ENCODE peak calls at places on chromosomes 11 and 22, in five cellular contexts. A is effector memory CD4-positive, alpha-beta T cell; U is fibroblast of lung; S is AG10803; I is choroid plexus epithelial cell. Z is an unnamed sample.

GRCh38 chr11:12042215-12042676 is 33.8 kb upstream of the DKK3 start:
- DNase-seq in U (peak), S (peak), I (peak), A (no peak), Z (peak)

GRCh38 chr11:14768789-14769188 is 123.2 kb downstream of the CYP2R1 start:
- DNase-seq in U (no peak), A (no peak), I (no peak), S (no peak), Z (no peak)

GRCh38 chr11:29159552-29160465 is 857.0 kb downstream of the KCNA4 start:
- DNase-seq in I (peak), U (peak), A (no peak), S (peak), Z (no peak)

GRCh38 chr22:36211237-36211881 is 9.8 kb upstream of the APOL4 start:
- DNase-seq in U (peak), S (peak), I (peak), A (no peak), Z (no peak)

GRCh38 chr11:86577663-86578636 is 94.5 kb downstream of the ME3 start:
- DNase-seq in A (no peak), U (peak), I (peak), S (peak), Z (peak)

GRCh38 chr11:117212697-117213355 is 13.7 kb downstream of the TAGLN start:
- DNase-seq in S (no peak), A (no peak), U (no peak), I (no peak), Z (no peak)

GRCh38 chr11:2698386-2699184 is 1.2 kb downstream of the KCNQ1OT1 start:
- DNase-seq in S (no peak), A (no peak), U (no peak), I (no peak), Z (no peak)

GRCh38 chr11:121032546-121032945 is 8.6 kb downstream of the TBCEL start:
- DNase-seq in S (no peak), I (peak), A (no peak), U (peak), Z (no peak)

GRCh38 chr22:37187891-37188761 is at the start of gene C1QTNF6:
- DNase-seq in A (no peak), S (peak), I (no peak), U (peak), Z (no peak)

GRCh38 chr11:125371451-125371935 is 124.6 kb downstream of the FEZ1 start:
- DNase-seq in A (no peak), S (no peak), I (no peak), U (no peak), Z (no peak)

GRCh38 chr22:29108137-29108536 is 35.3 kb downstream of the KREMEN1 start:
- DNase-seq in A (no peak), S (peak), I (peak), U (no peak), Z (no peak)

GRCh38 chr11:2325719-2326118 is 23.9 kb downstream of the TSPAN32 start:
- DNase-seq in I (peak), S (peak), U (peak), A (no peak), Z (no peak)

GRCh38 chr11:17859552-17859951 is 125.0 kb downstream of the KCNC1 start:
- DNase-seq in I (no peak), U (no peak), A (no peak), S (peak), Z (no peak)

GRCh38 chr11:12201016-12201985 is 90.9 kb downstream of the MICAL2 start:
- DNase-seq in S (peak), U (peak), A (no peak), I (peak), Z (peak)

GRCh38 chr11:1373536-1374214 is 16.1 kb upstream of the BRSK2 start:
- DNase-seq in S (peak), I (peak), U (no peak), A (no peak), Z (no peak)

GRCh38 chr11:125303186-125303585 is 138.6 kb downstream of the PKNOX2 start:
- DNase-seq in S (no peak), U (no peak), I (no peak), A (no peak), Z (no peak)

GRCh38 chr11:12717851-12718291 is 43.6 kb downstream of the TEAD1 start:
- DNase-seq in I (peak), S (no peak), U (no peak), A (peak), Z (no peak)

GRCh38 chr22:44463151-44463550 is 34.9 kb downstream of the RTL6 start:
- DNase-seq in U (no peak), S (no peak), A (no peak), I (no peak), Z (no peak)

GRCh38 chr22:41775338-41775737 is 25.1 kb upstream of the CCDC134 start:
- DNase-seq in U (no peak), S (no peak), A (no peak), I (no peak), Z (no peak)

GRCh38 chr22:40547729-40548143 is 88.8 kb downstream of the MRTFA start:
- DNase-seq in U (peak), I (peak), S (no peak), A (no peak), Z (no peak)

GRCh38 chr11:86902345-86902744 is 52.9 kb downstream of the FZD4 start:
- DNase-seq in A (no peak), S (no peak), I (no peak), U (no peak), Z (no peak)

GRCh38 chr11:77525455-77526091 is 51.7 kb upstream of the PAK1 start:
- DNase-seq in U (no peak), S (no peak), A (no peak), I (no peak), Z (no peak)

GRCh38 chr11:1761857-1762536 is 1.7 kb downstream of the CTSD start:
- DNase-seq in I (no peak), S (peak), U (no peak), A (no peak), Z (no peak)

GRCh38 chr11:122108192-122108799 is 7.7 kb downstream of the BLID start:
- DNase-seq in S (no peak), U (peak), I (peak), A (no peak), Z (no peak)

GRCh38 chr22:22076361-22076760 is 93.8 kb upstream of the TOP3B start:
- DNase-seq in I (no peak), A (no peak), S (no peak), U (no peak), Z (no peak)

GRCh38 chr11:125268611-125269010 is 104.1 kb downstream of the PKNOX2 start:
- DNase-seq in U (no peak), A (no peak), I (no peak), S (no peak), Z (no peak)

GRCh38 chr11:73372371-73372993 is 3.7 kb upstream of the RELT start:
- DNase-seq in U (no peak), S (peak), I (peak), A (no peak), Z (no peak)

GRCh38 chr11:120819003-120819402 is 204.9 kb upstream of the TBCEL start:
- DNase-seq in I (no peak), A (no peak), S (no peak), U (no peak), Z (no peak)

GRCh38 chr11:612201-612960 is 3.4 kb downstream of the IRF7 start:
- DNase-seq in I (peak), U (peak), S (peak), A (no peak), Z (no peak)

GRCh38 chr22:42114721-42115120 is 15.9 kb downstream of the CYP2D6 start:
- DNase-seq in I (peak), U (peak), S (peak), A (no peak), Z (no peak)

GRCh38 chr22:27651486-27651885 is 150.1 kb downstream of the MN1 start:
- DNase-seq in S (peak), I (no peak), U (no peak), A (no peak), Z (no peak)

DNA sequence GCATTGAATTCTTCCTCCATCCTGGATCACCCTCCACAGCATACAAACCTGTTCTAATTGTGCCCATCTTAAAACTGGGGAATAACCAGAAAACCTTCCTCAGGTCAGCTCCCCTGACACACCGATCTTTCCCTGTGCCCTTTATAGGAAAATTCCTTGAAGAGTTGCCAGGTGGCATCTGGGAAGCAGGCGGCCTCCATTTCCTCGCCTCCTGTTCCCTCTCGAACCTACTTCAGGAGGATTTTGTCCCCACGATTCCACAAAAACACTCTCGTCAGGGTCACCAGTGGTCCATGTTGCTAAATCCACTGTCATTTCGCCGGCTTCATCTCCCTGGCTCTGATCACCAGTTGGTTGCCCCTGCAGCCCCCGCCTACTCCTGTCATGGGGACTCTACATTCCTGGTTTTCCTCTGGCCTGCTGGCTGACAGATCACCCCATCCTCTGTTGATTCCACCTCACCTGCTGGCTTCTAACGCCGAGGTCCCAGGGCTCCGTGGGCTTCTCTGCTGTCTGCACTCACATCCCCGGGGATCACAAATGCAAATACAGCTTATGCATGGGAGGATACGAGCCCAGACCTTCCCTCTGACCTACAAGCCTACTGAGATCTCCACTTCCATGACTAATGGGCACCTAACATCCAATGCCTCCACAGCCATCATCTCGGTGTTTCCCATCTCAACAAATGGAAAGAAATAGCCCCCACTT is 92.5 kb upstream of the PRDM11 start:
- DNase-seq in A (no peak), S (no peak), U (no peak), I (no peak), Z (no peak)
- H3K4me3 ChIP-seq in A (no peak), S (no peak), U (no peak), I (no peak), Z (no peak)

GRCh38 chr11:27469333-27469680 is 3.3 kb downstream of the LGR4 start:
- DNase-seq in S (no peak), A (no peak), I (no peak), U (no peak), Z (no peak)
- H3K4me3 ChIP-seq in S (no peak), A (no peak), I (no peak), U (no peak), Z (no peak)

GRCh38 chr11:85095239-85095638 is 531.9 kb downstream of the DLG2 start:
- DNase-seq in S (no peak), A (no peak), I (no peak), U (no peak), Z (no peak)

GRCh38 chr11:85098996-85099395 is 528.1 kb downstream of the DLG2 start:
- DNase-seq in S (no peak), U (peak), A (no peak), I (no peak), Z (no peak)

GRCh38 chr11:85099522-85099921 is 527.6 kb downstream of the DLG2 start:
- DNase-seq in S (no peak), I (no peak), U (no peak), A (no peak), Z (no peak)

GRCh38 chr11:85094795-85095194 is 532.3 kb downstream of the DLG2 start:
- DNase-seq in A (no peak), S (no peak), U (no peak), I (no peak), Z (no peak)

DNA sequence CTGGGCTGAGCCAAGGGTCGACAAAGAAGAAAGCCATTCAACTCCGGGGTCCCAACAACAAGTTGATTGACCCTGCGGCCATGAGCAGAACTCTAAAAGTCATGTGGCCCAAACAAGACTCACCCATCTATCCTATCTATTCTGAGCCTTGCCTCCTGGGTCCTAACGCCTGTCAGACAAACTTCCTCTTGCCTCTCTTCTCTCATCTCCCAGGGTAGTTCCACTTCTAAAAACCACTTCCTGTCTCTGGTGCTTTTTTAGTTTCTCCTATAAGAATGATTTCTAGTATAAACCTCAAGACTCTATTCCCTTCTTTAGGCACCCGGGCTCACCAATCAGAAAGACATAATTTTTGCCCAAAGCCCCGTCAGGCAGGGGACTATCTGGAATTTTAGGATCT is 530.2 kb downstream of the DLG2 start:
- DNase-seq in A (no peak), S (no peak), U (no peak), I (no peak), Z (no peak)
- H3K4me3 ChIP-seq in A (no peak), S (no peak), U (no peak), I (no peak), Z (no peak)

DNA sequence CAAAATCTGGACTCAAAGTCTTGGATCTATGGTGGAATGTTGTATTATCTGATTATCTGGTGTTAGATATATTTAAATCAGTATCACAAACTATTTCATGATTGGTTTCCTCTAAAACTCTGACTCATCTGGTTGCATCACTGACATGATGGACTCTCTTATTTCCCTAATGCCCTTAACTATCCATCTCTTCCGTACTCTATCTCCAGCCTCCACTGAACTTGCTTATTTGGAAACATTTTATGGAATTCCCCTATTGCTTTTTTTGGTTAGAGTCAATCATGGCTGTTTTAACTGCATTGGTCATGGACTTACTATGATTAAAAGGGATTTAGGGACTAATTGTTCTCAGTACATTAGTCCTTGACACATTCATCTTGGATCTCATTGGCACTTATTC is 941.8 kb upstream of the CCDC90B start:
- DNase-seq in U (no peak), S (no peak), A (no peak), I (no peak), Z (no peak)
- H3K4me3 ChIP-seq in U (no peak), S (no peak), A (no peak), I (no peak), Z (no peak)

DNA sequence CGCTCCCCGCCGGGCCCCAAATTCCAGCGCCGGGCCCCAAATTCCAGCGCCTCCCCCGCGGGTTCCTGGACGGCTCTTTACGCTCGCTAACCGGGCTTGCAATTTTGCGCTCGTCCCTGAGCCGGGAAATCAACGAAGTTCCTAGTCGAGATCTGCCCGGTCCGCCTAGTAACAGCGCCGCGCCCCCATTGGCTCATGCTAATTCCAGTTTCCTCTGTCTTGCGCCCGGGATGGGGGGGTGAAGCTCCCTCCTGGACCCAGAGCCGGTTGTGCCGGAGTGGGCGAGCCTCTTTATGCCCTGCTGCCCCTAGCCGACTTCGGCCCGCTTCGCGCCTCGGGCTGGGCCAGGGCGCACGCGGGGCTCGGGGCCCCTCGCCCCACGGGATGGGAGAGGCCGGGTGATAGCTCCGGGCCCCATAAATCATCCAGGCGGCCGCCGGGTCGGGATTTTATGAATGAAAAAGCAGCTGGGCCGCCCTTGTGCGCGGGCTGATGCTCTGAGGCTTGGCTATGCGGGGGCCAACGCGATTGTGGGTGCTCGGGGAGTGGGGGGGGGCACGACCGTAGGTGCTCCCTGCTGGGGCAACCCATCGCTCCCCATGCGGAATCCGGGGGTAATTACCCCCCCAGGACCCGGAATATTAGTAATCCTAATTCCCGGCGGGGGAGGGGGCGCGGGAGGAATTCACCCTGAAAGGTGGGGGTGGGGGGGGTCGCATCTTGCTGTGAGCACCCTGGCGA is 1.8 kb upstream of the CCND1 start:
- DNase-seq in A (no peak), S (peak), U (peak), I (peak), Z (peak)
- H3K4me3 ChIP-seq in A (no peak), S (peak), U (peak), I (peak), Z (peak)

GRCh38 chr11:90135016-90135415 is 553 bp downstream of the NAALAD2 start:
- DNase-seq in A (no peak), I (no peak), S (peak), U (no peak), Z (no peak)

GRCh38 chr11:90133560-90134145 is 810 bp upstream of the NAALAD2 start:
- DNase-seq in I (no peak), S (no peak), A (no peak), U (no peak), Z (no peak)

DNA sequence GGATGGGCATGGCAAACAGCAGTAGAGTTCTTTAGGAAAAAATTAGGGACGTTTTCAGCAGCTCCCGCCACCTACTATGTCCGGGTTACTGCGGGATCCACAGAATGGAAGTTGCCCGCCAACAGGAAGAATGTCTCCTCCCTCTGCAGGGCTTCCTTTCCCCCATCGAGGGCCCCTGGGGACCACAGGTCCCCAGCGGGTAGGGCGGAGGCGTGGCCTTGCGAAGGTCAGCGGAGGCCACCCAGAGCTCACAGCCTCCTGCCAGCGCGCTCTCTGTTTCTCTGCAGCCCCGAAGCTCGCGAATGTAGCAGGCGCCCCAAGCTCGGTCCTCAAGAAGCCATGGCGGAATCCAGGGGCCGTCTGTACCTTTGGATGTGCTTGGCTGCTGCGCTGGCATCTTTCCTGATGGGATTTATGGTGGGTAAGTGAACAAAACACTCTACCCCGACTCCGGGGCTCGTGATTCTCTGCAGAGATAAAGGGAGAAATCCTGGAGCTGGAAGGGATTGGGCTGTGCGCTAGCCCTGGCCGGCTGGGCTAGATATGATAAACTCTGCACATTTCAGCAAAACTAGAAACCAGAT is at the start of gene NAALAD2:
- DNase-seq in I (peak), A (no peak), U (peak), S (peak), Z (no peak)
- H3K4me3 ChIP-seq in I (peak), A (peak), U (peak), S (peak), Z (peak)

GRCh38 chr11:57639321-57640067 is 10.2 kb downstream of the YPEL4 start:
- DNase-seq in I (peak), S (no peak), U (peak), A (no peak), Z (no peak)
- H3K4me3 ChIP-seq in I (peak), S (peak), U (peak), A (peak), Z (peak)

DNA sequence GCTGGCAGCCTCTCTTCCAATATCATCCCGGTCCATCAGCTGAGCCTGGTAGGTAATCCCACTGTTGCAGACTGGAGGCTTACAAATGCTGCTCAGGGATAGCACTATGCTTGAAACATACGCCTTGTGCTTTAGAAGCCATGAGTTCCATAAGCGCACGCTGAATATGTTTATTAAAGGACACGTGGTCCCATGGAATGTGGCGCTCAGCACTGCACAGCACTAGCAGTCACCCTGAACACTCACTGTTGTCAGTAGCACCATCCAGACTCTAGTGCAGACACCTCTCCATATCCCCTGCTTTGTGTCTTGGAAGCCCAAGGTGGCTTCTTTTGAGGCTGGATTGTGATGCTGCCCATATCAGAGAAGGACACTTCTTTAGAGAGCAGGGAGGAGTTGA is 120.9 kb downstream of the MAML2 start:
- DNase-seq in I (no peak), U (no peak), A (no peak), S (no peak), Z (no peak)
- H3K4me3 ChIP-seq in I (no peak), U (no peak), A (no peak), S (no peak), Z (no peak)

GRCh38 chr11:60748821-60749220 is 7.8 kb upstream of the MS4A15 start:
- DNase-seq in A (no peak), I (no peak), U (no peak), S (no peak), Z (no peak)
- H3K4me3 ChIP-seq in A (no peak), I (no peak), U (no peak), S (no peak), Z (no peak)

GRCh38 chr11:46125284-46125683 is 4.0 kb upstream of the PHF21A start:
- DNase-seq in A (no peak), S (no peak), I (no peak), U (no peak), Z (no peak)

GRCh38 chr11:46121328-46121723 is at the start of gene PHF21A:
- DNase-seq in S (peak), U (peak), A (peak), I (peak), Z (peak)

GRCh38 chr11:46120711-46121327 is 435 bp downstream of the PHF21A start:
- DNase-seq in U (no peak), A (no peak), S (peak), I (peak), Z (no peak)

GRCh38 chr11:46121724-46122477 is 647 bp upstream of the PHF21A start:
- DNase-seq in I (peak), S (peak), U (peak), A (peak), Z (no peak)

GRCh38 chr11:46122955-46123354 is 1.7 kb upstream of the PHF21A start:
- DNase-seq in I (peak), S (peak), U (peak), A (no peak), Z (no peak)
- H3K4me3 ChIP-seq in I (no peak), S (peak), U (no peak), A (no peak), Z (no peak)

Z was measured in BJ.